ENCODE peak calls at places on chromosomes 3 and 15, in four cellular contexts. N, X, G and U are unnamed samples.

GRCh38 chr3:33420966-33421365 is 19.2 kb downstream of the UBP1 start:
- DNase-seq in N (no peak), X (no peak), G (no peak), U (no peak)

GRCh38 chr3:132348531-132348930 is 31.3 kb downstream of the ACP3 start:
- DNase-seq in N (no peak), X (no peak), G (no peak), U (no peak)

GRCh38 chr15:96087180-96087886 is 243.2 kb upstream of the NR2F2 start:
- DNase-seq in N (no peak), X (no peak), G (no peak), U (no peak)

GRCh38 chr15:42035362-42035761 is 14.5 kb upstream of the PLA2G4E start:
- DNase-seq in N (no peak), X (no peak), G (no peak), U (no peak)

GRCh38 chr3:107329088-107329487 is 48.2 kb upstream of the CCDC54 start:
- DNase-seq in N (no peak), X (no peak), G (no peak), U (no peak)

GRCh38 chr3:153679711-153680110 is 441.5 kb upstream of the ARHGEF26 start:
- DNase-seq in N (no peak), X (no peak), G (no peak), U (no peak)

GRCh38 chr3:187265461-187265955 is 26.0 kb downstream of the MASP1 start:
- DNase-seq in N (no peak), X (peak), G (no peak), U (no peak)

GRCh38 chr15:68303560-68304436 is 26.3 kb downstream of the FEM1B start:
- DNase-seq in N (no peak), X (no peak), G (no peak), U (no peak)

GRCh38 chr15:70507772-70508351 is 255.5 kb downstream of the UACA start:
- DNase-seq in N (peak), X (peak), G (no peak), U (peak)

GRCh38 chr3:128068156-128068620 is 16.0 kb downstream of the SEC61A1 start:
- DNase-seq in N (peak), X (peak), G (no peak), U (no peak)

GRCh38 chr15:88918738-88919137 is 5.6 kb upstream of the MFGE8 start:
- DNase-seq in N (peak), X (peak), G (peak), U (no peak)

GRCh38 chr3:148711981-148712666 is 14.4 kb downstream of the AGTR1 start:
- DNase-seq in N (no peak), X (no peak), G (no peak), U (no peak)

GRCh38 chr15:95169701-95170459 is 938.5 kb downstream of the MCTP2 start:
- DNase-seq in N (no peak), X (peak), G (no peak), U (no peak)

GRCh38 chr15:70892002-70892911 is at the start of the genes LRRC49 and THAP10:
- DNase-seq in N (peak), X (peak), G (peak), U (peak)

GRCh38 chr3:87354399-87354798 is 78.0 kb upstream of the POU1F1 start:
- DNase-seq in N (no peak), X (no peak), G (no peak), U (no peak)

GRCh38 chr15:31235298-31236183 is 91.1 kb upstream of the KLF13 start:
- DNase-seq in N (no peak), X (peak), G (no peak), U (no peak)

GRCh38 chr3:70930066-70930465 is 617.6 kb upstream of the MDFIC2 start:
- DNase-seq in N (no peak), X (no peak), G (no peak), U (no peak)

GRCh38 chr3:97872209-97873042 is 50.6 kb downstream of the CRYBG3 start:
- DNase-seq in N (peak), X (peak), G (peak), U (no peak)

GRCh38 chr15:29872716-29873115 is 50.4 kb upstream of the TJP1 start:
- DNase-seq in N (no peak), X (no peak), G (no peak), U (no peak)

GRCh38 chr15:39543651-39544050 is 37.2 kb upstream of the THBS1 start:
- DNase-seq in N (no peak), X (peak), G (no peak), U (no peak)

GRCh38 chr3:134086616-134087015 is 56.9 kb upstream of the SLCO2A1 start:
- DNase-seq in N (no peak), X (no peak), G (no peak), U (no peak)

GRCh38 chr3:58062469-58062868 is 54.2 kb downstream of the FLNB start:
- DNase-seq in N (no peak), X (peak), G (no peak), U (no peak)

GRCh38 chr3:179750720-179751328 is 98.0 kb downstream of the USP13 start:
- DNase-seq in N (peak), X (peak), G (no peak), U (no peak)

GRCh38 chr3:53495518-53496501 is 1.4 kb downstream of the CACNA1D start:
- DNase-seq in N (no peak), X (no peak), G (no peak), U (no peak)

GRCh38 chr3:98778852-98779379 is 15.8 kb downstream of the ST3GAL6 start:
- DNase-seq in N (peak), X (peak), G (peak), U (no peak)

GRCh38 chr15:41950505-41950904 is 21.9 kb downstream of the EHD4 start:
- DNase-seq in N (no peak), X (peak), G (no peak), U (no peak)

GRCh38 chr3:112489674-112490479 is 9.4 kb downstream of the BTLA start:
- DNase-seq in N (no peak), X (no peak), G (no peak), U (no peak)

GRCh38 chr3:64187065-64187959 is 38.0 kb downstream of the PRICKLE2 start:
- DNase-seq in N (peak), X (peak), G (peak), U (peak)

GRCh38 chr3:121855555-121855954 is 20.5 kb downstream of the EAF2 start:
- DNase-seq in N (no peak), X (no peak), G (no peak), U (no peak)
- TF ChIP-seq CTCF in N (peak), X (peak), G (peak), U (peak)

GRCh38 chr3:124699686-124700396 is 30.4 kb upstream of the UMPS start:
- DNase-seq in N (no peak), X (no peak), G (no peak), U (no peak)
- H3K4me3 ChIP-seq in N (no peak), X (no peak), G (no peak), U (no peak)

GRCh38 chr3:10286596-10287295 is 6.0 kb downstream of the GHRL start:
- DNase-seq in N (peak), X (peak), G (peak), U (no peak)
- TF ChIP-seq CTCF in N (no peak), X (no peak), G (peak), U (peak)

DNA sequence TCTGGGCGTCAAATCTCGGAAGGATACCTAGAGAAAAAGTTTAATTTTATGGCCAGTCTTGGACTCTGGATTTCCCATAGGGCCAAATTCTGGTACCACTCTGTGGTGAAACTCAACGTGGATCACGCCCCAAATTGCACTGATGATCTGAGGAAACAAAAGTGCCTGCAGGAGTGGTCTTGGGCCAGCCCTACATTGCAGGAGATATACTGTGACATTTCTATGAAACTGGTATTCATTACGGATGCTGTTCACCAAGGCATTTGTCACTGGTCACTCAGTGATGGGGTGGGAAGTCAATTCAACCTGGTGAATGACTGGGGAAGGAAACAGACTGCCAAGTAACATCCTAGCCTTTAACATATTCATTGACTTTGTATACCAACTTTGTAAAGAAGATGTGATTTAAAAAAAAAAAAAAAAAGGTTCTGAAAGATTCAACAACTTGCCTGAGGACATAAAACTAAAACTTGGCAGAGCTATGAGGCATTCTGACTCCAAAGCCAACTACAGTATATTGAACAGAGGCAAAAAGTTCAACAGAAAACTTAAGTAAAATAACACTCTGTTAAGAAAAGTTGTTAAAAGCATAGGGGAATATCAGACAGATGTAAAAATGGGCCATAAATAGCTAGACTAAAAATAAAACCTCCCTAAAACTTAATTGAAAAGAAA is 23.6 kb downstream of the GOLIM4 start:
- DNase-seq in N (peak), X (peak), G (no peak), U (no peak)
- H3K4me3 ChIP-seq in N (no peak), X (no peak), G (no peak), U (no peak)

DNA sequence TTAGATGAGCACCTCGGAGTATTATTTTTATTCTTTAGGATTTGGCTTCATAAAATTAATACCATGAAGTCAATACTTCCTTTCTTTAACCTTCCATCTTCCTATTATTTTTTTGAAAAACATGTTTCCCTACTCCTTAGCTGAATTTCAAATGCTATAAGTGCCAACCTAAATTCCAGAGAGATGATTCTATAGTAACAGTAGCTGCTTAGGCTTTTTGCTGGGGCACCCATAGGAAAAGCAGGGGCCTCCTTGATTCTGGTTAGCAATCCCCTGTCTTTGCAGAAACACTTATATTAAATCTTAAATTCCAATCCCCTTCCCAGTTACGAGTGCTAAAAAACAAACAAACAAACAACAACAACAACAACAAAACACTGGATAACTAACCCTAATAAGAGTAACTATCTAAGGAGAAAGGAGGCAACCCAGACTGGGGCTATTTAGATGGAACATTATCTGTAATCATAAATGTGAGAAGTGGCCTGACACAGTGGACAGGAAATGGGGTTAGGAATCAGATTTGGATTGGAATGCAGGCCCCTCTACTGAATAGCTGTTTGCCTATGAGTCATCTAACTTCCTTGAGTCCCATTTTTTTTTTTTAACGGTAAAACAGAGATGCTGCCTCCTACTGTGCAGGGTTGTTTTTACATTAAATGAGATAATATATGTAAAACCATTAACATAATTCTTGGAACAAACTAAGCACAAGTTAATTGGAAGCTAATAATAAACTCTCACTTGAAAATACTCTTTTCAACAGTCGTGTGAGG is 148.1 kb downstream of the WDR72 start:
- DNase-seq in N (peak), X (no peak), G (no peak), U (no peak)
- TF ChIP-seq CTCF in N (peak), X (no peak), G (no peak), U (no peak)

DNA sequence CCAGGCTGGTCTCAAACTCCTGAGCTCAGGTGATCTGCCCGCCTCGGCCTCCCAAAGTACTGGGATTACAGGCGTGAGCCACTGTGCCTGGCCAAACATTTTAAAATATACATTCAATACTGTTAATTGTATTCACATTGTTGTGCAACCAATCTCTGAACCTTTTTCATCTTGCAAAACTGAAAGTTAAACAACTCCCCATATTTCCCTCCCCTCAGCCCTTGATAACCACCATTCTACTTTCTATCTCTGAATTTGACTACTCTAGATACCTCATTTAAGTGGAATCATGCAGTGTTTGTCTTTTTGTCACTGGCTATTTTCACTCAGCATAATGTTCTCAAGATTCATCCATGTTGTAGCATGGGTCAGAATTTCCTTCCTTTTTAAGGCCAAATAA is 30.0 kb downstream of the HMCES start:
- DNase-seq in N (no peak), X (no peak), G (no peak), U (no peak)
- H3K4me3 ChIP-seq in N (no peak), X (no peak), G (no peak), U (no peak)

DNA sequence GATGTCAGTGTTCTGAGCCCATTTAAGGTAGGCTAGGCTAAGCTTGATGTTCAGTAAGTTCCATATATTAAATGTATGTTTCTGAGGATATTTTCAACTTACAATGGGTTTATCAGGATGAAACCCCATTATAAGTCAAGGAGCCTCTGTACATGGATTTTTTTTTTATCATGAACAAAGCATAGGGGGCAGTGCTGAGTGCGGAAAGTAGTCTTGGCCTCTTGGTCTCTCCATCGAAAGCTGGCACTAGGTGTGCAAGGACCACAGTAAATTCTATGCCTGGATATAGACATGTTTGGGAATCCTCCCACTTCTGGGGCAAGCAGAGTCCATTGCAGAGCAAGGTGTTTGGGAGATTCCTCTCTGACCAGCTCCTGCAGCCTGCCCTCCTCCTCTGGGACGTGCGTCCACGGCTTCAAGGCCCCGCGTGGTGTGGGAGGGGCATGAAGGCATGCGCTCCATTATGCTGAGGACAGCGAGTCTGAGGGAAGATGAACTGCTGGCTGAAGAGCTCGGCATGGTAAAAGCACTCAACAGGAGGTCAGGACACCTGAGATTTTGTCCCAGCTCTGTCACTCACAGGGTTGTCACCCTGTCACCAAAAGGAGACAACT is 122.9 kb upstream of the LIPC start:
- DNase-seq in N (no peak), X (no peak), G (no peak), U (no peak)
- TF ChIP-seq CTCF in N (no peak), X (no peak), G (peak), U (no peak)

GRCh38 chr3:44948239-44948638 is 27.7 kb downstream of the ZDHHC3 start:
- DNase-seq in N (no peak), X (no peak), G (no peak), U (no peak)
- H3K4me3 ChIP-seq in N (no peak), X (no peak), G (no peak), U (no peak)